ENCODE peak calls at places on chromosomes 6 and 20, in ten cellular contexts. H, K, J, O, L, Y, P, B, Q and A are unnamed samples.

GRCh38 chr6:133577851-133578250 is 311.1 kb upstream of the TCF21 start:
- DNase-seq in H (no peak), K (no peak), J (no peak), O (no peak), L (no peak), Y (no peak), P (no peak), B (no peak), Q (no peak), A (no peak)

GRCh38 chr20:38267251-38267650 is 6.7 kb upstream of the KIAA1755 start:
- DNase-seq in H (no peak), K (no peak), J (no peak), O (no peak), L (no peak), Y (no peak), P (no peak), B (no peak), Q (no peak), A (no peak)

GRCh38 chr6:148466158-148466557 is 123.5 kb downstream of the SASH1 start:
- DNase-seq in H (no peak), K (no peak), J (no peak), O (no peak), L (no peak), Y (no peak), P (no peak), B (no peak), Q (no peak), A (no peak)

GRCh38 chr6:108730556-108731228 is 117.5 kb upstream of the ARMC2 start:
- DNase-seq in H (no peak), K (no peak), J (no peak), O (no peak), L (no peak), Y (peak; percentile 13), P (no peak), B (no peak), Q (no peak), A (no peak)

GRCh38 chr6:3410385-3411360 is 46.2 kb downstream of the SLC22A23 start:
- DNase-seq in H (peak; percentile 67), K (peak; percentile 29), J (peak; percentile 84), O (peak; percentile 80), L (no peak), Y (no peak), P (peak; percentile 52), B (peak; percentile 67), Q (peak; percentile 33), A (peak; percentile 14)

GRCh38 chr6:130560231-130560630 is 194.4 kb downstream of the TMEM200A start:
- DNase-seq in H (no peak), K (peak; percentile 42), J (no peak), O (no peak), L (no peak), Y (no peak), P (peak; percentile 5), B (peak; percentile 2), Q (no peak), A (no peak)

GRCh38 chr20:25244976-25245375 is 2.9 kb upstream of the PYGB start:
- DNase-seq in H (no peak), K (no peak), J (no peak), O (no peak), L (no peak), Y (no peak), P (no peak), B (no peak), Q (no peak), A (no peak)

GRCh38 chr6:903746-904145 is 210.8 kb upstream of the EXOC2 start:
- DNase-seq in H (no peak), K (peak; percentile 59), J (no peak), O (no peak), L (no peak), Y (no peak), P (peak; percentile 57), B (no peak), Q (no peak), A (no peak)

GRCh38 chr20:14288341-14289330 is 48.8 kb downstream of the FLRT3 start:
- DNase-seq in H (no peak), K (peak; percentile 96), J (no peak), O (no peak), L (no peak), Y (no peak), P (peak; percentile 17), B (no peak), Q (no peak), A (peak; percentile 61)